ENCODE peak calls at places on chromosomes 2 and 18, in five cellular contexts. Z is right lobe of liver, V is sigmoid colon, M is breast epithelium, C is adrenal gland. J is an unnamed sample.

GRCh38 chr2:231397011-231397927 is 1.8 kb downstream of the B3GNT7 start:
- DNase-seq in Z (no peak), V (no peak), M (no peak), C (no peak), J (no peak)

GRCh38 chr2:241035142-241035817 is 36.9 kb downstream of the SNED1 start:
- DNase-seq in Z (no peak), V (peak), M (no peak), C (peak), J (no peak)

GRCh38 chr18:50649821-50650220 is 89.9 kb downstream of the MAPK4 start:
- DNase-seq in Z (no peak), V (peak), M (peak), C (peak), J (no peak)

GRCh38 chr2:29259221-29259620 is 144.0 kb downstream of the CLIP4 start:
- DNase-seq in Z (no peak), V (no peak), M (no peak), C (no peak), J (no peak)

GRCh38 chr2:44171018-44171417 is 2.3 kb downstream of the PPM1B start:
- DNase-seq in Z (no peak), V (no peak), M (no peak), C (no peak), J (no peak)

GRCh38 chr2:42105330-42106256 is 57.8 kb downstream of the PKDCC start:
- DNase-seq in Z (peak), V (no peak), M (no peak), C (peak), J (peak)

GRCh38 chr2:208501217-208501616 is 94.6 kb downstream of the PTH2R start:
- DNase-seq in Z (no peak), V (no peak), M (no peak), C (no peak), J (no peak)

GRCh38 chr2:62826141-62826540 is 120.6 kb downstream of the EHBP1 start:
- DNase-seq in Z (no peak), V (no peak), M (no peak), C (no peak), J (no peak)

GRCh38 chr2:14712091-14712490 is 79.6 kb downstream of the LRATD1 start:
- DNase-seq in Z (no peak), V (no peak), M (no peak), C (no peak), J (no peak)

GRCh38 chr18:70288171-70288850 is 534 bp upstream of the SOCS6 start:
- DNase-seq in Z (peak), V (peak), M (peak), C (peak), J (no peak)

GRCh38 chr2:33478968-33479691 is 2.7 kb downstream of the RASGRP3 start:
- DNase-seq in Z (no peak), V (no peak), M (no peak), C (no peak), J (no peak)

GRCh38 chr18:40414155-40414754 is 1540.8 kb upstream of the PIK3C3 start:
- DNase-seq in Z (no peak), V (no peak), M (no peak), C (no peak), J (no peak)

GRCh38 chr2:195737531-195738162 is 80.6 kb downstream of the SLC39A10 start:
- DNase-seq in Z (no peak), V (no peak), M (no peak), C (no peak), J (no peak)

GRCh38 chr2:185921048-185921756 is 182.6 kb downstream of the FSIP2 start:
- DNase-seq in Z (no peak), V (no peak), M (no peak), C (no peak), J (no peak)

GRCh38 chr2:230890696-230891095 is 26.0 kb downstream of the ITM2C start:
- DNase-seq in Z (no peak), V (no peak), M (no peak), C (no peak), J (no peak)

GRCh38 chr2:207584952-207585351 is 40.2 kb downstream of the METTL21A start:
- DNase-seq in Z (no peak), V (no peak), M (no peak), C (no peak), J (no peak)

GRCh38 chr2:55268288-55268906 is 634 bp downstream of the MTIF2 start:
- DNase-seq in Z (no peak), V (no peak), M (no peak), C (no peak), J (no peak)

GRCh38 chr2:55268907-55269611 is at the start of gene MTIF2:
- DNase-seq in Z (peak), V (peak), M (peak), C (peak), J (peak)
- TF ChIP-seq POLR2A in Z (peak), V (peak), M (no peak), C (peak), J (peak)

DNA sequence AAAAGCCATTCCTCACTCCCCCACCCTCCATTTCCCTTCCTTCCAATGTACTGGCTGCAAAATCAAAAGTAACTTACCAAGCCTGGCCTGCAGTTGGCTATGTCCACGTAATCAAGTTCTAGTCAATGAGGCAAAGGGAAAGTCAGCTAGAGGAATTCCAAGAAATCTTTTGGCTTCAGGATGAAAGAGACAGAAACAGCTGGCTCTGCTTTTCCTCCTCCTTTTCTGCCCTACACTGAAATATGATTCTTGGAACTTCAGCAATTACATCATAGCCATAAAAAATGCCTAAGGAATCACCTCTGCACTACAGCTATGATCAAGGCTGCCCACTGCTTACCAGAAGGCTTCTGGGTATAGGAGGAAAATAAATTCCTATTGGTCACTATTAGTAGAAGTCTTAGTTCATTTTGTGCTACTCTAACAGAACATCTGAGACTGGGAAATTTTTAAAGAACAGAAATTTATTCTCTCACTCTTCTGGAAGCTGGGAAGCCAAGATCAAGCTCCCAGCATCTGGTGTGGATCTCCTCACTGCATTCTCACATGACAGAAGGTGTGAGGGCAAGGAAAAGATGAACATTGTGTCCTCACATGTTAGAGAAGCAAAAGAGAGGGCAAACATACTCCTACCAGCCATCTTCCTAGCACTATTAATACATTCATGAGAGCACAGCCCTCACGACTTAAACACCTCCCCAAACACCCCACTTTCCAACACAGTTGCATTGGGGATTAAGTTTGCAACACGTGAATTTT is 219.9 kb downstream of the TMX3 start:
- DNase-seq in Z (no peak), V (no peak), M (no peak), C (no peak), J (no peak)
- TF ChIP-seq POLR2A in Z (no peak), V (no peak), M (no peak), C (no peak), J (no peak)

DNA sequence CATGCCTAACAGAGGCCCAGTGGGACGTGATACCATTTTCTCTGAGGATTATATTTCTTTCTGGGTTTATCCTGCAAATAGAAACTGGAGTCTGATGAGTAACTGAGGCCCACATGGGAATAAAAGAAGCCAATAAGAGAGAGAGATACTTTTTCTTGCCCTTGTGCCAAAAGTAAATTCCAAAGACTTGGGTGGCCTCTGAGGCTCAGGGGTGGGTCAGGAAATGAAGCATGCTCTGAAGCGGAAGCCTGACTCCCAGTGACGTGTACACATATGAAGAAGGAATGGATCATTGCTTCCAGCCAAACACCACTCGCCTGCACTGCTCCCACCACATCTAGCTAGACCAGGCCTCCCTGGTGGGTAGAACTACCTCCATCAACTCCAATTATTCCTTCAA is 273.6 kb upstream of the NCKAP5 start:
- DNase-seq in Z (no peak), V (no peak), M (no peak), C (no peak), J (no peak)
- TF ChIP-seq POLR2A in Z (no peak), V (no peak), M (no peak), C (no peak), J (no peak)

GRCh38 chr2:158478237-158478636 is 21.5 kb downstream of the PKP4 start:
- DNase-seq in Z (no peak), V (no peak), M (no peak), C (no peak), J (no peak)
- TF ChIP-seq POLR2A in Z (no peak), V (no peak), M (no peak), C (no peak), J (no peak)

DNA sequence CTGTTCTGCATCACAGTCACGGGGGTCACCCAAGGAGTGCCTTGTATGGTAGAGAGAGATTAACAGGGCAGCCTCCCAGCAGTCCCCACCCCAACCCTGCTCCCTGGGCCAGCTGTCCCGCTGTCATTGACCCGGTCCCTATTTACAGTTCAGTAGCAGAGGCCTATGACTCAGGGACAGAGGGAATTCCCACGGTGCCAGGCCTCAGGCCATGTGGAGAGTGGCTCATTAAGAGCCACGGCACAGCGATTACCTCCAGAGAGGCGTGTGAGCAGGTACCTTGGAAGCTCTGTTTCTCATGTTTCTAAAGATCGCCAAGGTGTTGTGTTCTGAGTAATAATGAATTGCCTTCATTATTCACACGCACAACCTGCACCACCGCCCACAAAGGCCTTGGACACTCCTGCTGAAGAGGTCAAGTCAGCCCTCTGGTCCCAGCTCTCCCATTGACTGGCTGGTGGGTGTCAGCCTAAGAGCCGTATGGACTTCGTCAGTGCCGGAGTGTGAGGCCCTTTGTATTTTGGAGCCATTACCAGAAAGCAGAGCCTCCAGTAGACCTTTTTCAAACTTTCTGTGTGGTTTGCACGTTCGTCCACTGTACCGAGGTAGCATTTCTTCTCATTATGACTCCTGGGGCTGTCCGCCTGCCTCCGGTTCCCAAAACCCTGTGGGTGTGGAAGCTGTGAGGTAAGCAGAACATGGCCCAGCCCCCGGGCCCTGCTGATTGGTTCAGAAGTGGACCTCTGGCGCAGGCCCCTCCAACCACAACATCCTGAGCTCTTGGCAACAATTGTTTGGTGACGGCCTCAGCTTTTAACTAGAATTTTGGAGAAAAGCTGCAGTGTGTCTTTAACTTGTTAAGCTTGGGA is 47.0 kb downstream of the SERTAD2 start:
- DNase-seq in Z (peak), V (peak), M (peak), C (peak), J (peak)
- TF ChIP-seq POLR2A in Z (no peak), V (no peak), M (no peak), C (no peak), J (no peak)

GRCh38 chr2:239275871-239276812 is 124.7 kb downstream of the HDAC4 start:
- DNase-seq in Z (no peak), V (peak), M (no peak), C (peak), J (peak)
- TF ChIP-seq POLR2A in Z (no peak), V (no peak), M (no peak), C (no peak), J (peak)

GRCh38 chr18:76494541-76495403 is at the start of gene ZNF516:
- DNase-seq in Z (peak), V (no peak), M (no peak), C (no peak), J (peak)

GRCh38 chr18:76491801-76492668 is 3.0 kb downstream of the ZNF516 start:
- DNase-seq in Z (peak), V (peak), M (no peak), C (peak), J (peak)

GRCh38 chr18:76494181-76494540 is 881 bp downstream of the ZNF516 start:
- DNase-seq in Z (peak), V (no peak), M (no peak), C (no peak), J (no peak)

GRCh38 chr18:76492669-76493212 is 2.3 kb downstream of the ZNF516 start:
- DNase-seq in Z (peak), V (peak), M (peak), C (peak), J (peak)

GRCh38 chr18:76493213-76494107 is 1.6 kb downstream of the ZNF516 start:
- DNase-seq in Z (peak), V (no peak), M (no peak), C (no peak), J (no peak)
- TF ChIP-seq POLR2A in Z (peak), V (no peak), M (no peak), C (peak), J (peak)